ENCODE peak calls at places on chromosomes 11 and 22, in four cellular contexts. N, Y, W and K are unnamed samples.

GRCh38 chr11:75454987-75455386 is 22.0 kb upstream of the KLHL35 start:
- DNase-seq in N (no peak), Y (no peak), W (no peak), K (no peak)

GRCh38 chr22:26901228-26901816 is 243.9 kb downstream of the MIAT start:
- DNase-seq in N (no peak), W (no peak), Y (no peak), K (no peak)

GRCh38 chr11:44484211-44484610 is 81.3 kb upstream of the CD82 start:
- DNase-seq in Y (peak; percentile 40), W (no peak), N (no peak), K (no peak)

GRCh38 chr11:35751664-35752061 is 89.1 kb downstream of the TRIM44 start:
- DNase-seq in W (no peak), Y (no peak), N (no peak), K (no peak)

GRCh38 chr11:20000393-20001134 is 159.7 kb downstream of the DBX1 start:
- DNase-seq in Y (no peak), W (no peak), N (peak; percentile 78), K (peak; percentile 47)

GRCh38 chr11:92626624-92627023 is 342.8 kb upstream of the MTNR1B start:
- DNase-seq in W (no peak), Y (no peak), N (no peak), K (no peak)

GRCh38 chr22:39699631-39700348 is 129.2 kb downstream of the CACNA1I start:
- DNase-seq in N (no peak), Y (no peak), W (no peak), K (no peak)

GRCh38 chr11:24773326-24773725 is 276.5 kb downstream of the LUZP2 start:
- DNase-seq in W (no peak), Y (no peak), N (no peak), K (no peak)

GRCh38 chr11:133504906-133505305 is 27.4 kb downstream of the OPCML start:
- DNase-seq in Y (no peak), W (no peak), N (no peak), K (no peak)

GRCh38 chr22:43882122-43882767 is 9.6 kb downstream of the PNPLA5 start:
- DNase-seq in W (no peak), Y (no peak), N (no peak), K (no peak)

GRCh38 chr11:13055200-13055599 is 46.1 kb downstream of the RASSF10 start:
- DNase-seq in N (no peak), W (no peak), Y (no peak), K (no peak)

GRCh38 chr22:46828323-46829139 is 66.1 kb downstream of the TBC1D22A start:
- DNase-seq in Y (no peak), W (no peak), N (no peak), K (no peak)

GRCh38 chr22:45166935-45167334 is 3.2 kb downstream of the NUP50 start:
- DNase-seq in Y (no peak), W (no peak), N (no peak), K (no peak)

GRCh38 chr22:17638432-17639237 is at the start of gene BCL2L13:
- DNase-seq in N (peak; percentile 95), W (peak; percentile 91), Y (peak; percentile 94), K (peak; percentile 94)

GRCh38 chr11:16030664-16031063 is 325.7 kb downstream of the SOX6 start:
- DNase-seq in N (no peak), Y (no peak), W (no peak), K (no peak)

DNA sequence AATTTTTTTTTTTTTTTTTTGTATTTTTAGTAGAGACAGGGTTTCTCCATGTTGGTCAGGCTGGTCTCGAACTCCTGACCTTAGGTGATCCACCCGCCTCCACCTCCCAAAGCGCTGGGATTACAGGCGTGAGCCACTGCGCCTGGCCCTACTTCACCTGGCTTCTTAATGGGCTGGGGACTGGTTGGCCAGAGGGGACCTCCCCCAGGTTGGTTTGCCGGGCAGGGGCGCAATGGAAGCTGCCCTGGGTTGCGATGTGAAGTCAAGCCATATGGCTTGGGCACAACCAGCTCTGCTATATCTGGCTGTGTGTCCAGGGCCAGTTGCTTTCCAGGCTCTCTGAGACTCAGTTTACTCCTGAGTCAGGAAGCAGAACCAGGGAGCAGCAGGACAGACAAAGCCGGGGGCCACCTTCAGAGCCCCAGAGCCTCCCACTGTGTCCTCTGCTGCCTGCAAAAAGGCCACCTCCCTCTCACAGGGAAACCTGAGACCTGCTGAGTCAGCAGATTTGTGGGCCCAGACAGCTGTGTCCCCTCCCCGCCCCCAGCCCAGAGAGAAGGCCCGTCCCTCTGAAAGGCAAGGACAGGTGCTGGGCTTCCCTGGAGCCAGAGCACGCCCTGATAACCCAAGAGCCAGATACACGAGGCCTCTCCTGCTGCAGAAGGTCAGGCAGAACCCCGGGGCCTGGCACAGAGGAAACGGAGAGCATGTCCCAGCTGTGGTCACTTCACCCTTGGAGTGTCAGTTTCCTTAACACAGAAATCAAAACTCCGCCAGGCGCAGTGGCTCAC is 29.2 kb upstream of the DAGLA start:
- DNase-seq in W (no peak), Y (peak; percentile 46), N (no peak), K (no peak)
- TF ChIP-seq POLR2A in W (no peak), Y (no peak), N (no peak), K (no peak)

GRCh38 chr22:41367039-41367679 is 14.6 kb upstream of the TEF start:
- DNase-seq in W (peak; percentile 94), Y (peak; percentile 96), N (peak; percentile 97), K (peak; percentile 95)
- TF ChIP-seq CTCF in W (no peak), Y (peak; percentile 48), N (peak; percentile 13), K (peak; percentile 35)

DNA sequence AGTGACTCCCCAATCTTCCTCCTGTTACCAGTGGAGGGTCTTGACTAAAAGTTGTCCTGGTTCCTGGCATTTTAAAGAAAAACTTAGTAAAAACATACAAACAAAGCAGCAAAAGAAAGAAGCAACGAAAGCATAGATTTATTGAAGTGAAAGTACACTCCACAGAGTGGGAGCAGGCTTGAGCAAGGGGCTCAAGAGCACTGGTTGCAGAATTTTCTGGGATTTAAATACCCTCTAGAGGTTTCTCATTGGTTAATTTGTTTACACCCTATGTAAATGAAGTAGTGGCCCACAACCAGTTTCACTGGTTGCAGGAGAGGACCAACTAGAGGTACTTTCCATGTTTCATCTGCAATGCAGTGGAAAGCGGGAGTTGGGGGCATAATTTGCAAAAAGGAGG is 10.7 kb downstream of the FAM111B start:
- DNase-seq in N (no peak), W (no peak), Y (no peak), K (no peak)
- H3K36me3 ChIP-seq in N (no peaks in the 10 kb centered on the region), W (no peaks in the 10 kb centered on the region), Y (no peaks in the 10 kb centered on the region), K (no peaks in the 10 kb centered on the region)

DNA sequence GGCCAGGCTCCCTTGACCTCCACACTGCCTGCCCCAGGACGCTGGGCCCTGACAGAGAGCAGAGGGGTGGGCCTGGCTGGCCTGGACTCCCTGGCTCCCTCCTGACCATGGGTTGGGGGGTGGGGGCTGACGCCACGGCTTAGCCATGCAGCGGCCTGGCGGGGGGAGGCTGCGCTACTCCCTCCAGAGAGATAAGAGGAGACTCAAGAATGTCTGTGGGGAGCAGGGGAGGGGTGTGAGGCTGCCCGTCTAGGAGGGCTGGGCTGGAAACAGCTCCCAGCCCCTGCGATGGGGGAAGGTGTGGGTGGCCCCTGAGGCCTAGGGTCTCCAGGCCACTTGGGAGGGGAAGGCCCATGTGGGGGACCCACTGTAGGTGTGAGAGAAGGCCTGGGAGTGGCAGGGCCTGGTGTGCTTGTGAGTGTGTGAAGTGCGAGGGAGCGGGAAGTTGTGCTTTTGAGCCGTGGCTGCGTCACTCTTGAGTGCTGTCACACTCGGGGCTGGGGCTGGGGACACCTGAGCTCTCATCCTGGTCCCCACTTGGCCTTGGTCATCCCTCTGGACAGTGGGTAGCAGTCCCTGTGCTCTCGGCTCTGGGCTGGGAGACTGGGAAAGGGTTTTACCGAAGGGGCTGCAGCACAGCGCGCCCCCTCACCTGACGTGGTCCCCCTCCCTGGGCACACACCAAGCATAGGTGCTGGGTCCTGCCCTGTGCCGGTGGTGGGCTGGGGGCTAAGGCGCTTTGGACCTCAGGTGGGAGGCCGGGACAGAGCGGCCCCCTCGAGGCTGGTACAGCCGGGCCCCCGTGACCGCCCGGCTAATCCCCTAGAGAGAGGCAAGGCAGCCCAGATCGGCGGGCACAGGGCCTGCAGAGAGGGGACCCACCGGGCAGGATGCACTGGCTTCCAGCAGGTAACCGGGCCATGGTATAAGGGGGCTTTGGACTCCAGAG is 2.4 kb downstream of the MYRF start:
- DNase-seq in W (no peak), N (peak; percentile 32), Y (peak; percentile 77), K (no peak)
- TF ChIP-seq POLR2A in W (no peak), N (no peak), Y (no peak), K (peak; percentile 42)

DNA sequence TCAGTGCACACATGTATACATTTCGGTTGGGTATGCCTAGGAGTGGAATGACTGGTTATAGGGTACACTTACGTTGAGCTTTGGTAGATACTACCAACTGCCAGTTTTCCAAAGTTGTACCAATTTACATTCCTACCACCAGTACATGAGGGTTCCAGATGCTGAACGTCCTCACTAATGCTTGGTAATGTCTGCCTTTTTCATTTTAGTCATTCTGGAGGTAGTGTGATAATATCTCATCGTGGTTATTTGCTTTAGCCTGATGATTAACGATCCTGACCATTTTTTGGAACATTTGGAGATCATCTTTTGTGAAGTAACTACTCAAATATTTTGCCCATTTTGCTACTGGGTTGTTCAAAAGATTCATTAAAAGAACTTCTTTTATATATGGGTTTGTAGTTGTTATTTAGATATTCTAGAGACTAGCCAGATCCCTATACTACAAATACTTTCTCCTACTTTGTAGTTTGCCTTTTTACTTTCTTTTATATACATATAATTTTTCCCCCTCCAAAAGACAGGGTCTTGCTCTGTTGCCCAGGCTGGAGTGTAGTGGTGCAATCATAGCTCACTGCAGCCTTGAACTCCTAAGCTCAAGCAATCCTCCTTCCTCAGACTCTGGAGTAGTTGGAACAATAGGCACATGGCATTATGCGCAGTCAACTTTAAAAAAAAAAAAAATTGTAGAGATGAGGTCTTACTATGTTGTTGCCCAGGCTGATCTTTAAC is 62.1 kb downstream of the RBFOX2 start:
- DNase-seq in Y (no peak), W (no peak), N (no peak), K (no peak)
- TF ChIP-seq CTCF in Y (no peak), W (no peak), N (no peak), K (no peak)

DNA sequence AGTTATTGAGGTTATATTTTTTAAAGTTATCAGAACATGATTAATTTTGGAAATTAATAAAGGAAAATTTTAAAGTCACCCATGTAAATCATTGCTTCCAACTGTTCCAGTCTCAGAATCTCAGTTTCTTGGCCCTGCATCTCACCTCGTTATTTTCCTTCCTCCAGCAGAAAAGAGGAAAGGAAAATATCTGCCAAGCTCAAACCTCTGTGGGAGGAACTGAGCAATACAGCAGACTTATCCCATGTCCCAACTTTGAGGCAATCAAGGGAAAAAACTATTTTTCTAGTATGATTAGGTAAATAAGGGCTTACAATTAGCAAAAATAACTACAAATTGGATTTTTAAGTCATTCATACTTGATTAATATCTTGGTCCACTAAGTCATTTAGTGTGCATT is 30.1 kb downstream of the ELMOD1 start:
- DNase-seq in W (no peak), N (no peak), Y (no peak), K (no peak)
- H3K36me3 ChIP-seq in W (no peaks in the 10 kb centered on the region), N (no peaks in the 10 kb centered on the region), Y (no peaks in the 10 kb centered on the region), K (no peaks in the 10 kb centered on the region)

DNA sequence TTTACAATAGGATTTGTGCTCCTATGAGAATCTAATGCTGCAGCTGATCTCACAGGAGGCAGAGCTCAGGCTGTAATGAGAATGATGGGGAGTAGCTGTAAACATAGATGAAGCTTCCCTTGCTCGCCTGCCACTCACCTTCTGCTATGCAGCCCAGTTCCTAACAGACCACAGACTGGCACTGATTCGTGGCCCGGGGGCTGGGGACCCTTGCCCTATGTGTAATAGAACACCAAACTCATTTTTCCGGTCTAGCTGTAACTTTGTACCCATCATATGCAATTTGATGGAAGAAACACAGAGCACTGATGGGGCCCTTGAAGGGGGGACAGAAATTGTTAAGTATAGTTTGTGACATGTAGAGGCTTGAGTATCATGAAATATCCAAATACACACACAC is 79.6 kb upstream of the OR5AK2 start:
- DNase-seq in N (no peak), W (no peak), Y (no peak), K (no peak)
- TF ChIP-seq POLR2A in N (no peak), W (no peak), Y (no peak), K (no peak)